ENCODE peak calls at places on chromosomes 11 and 22, in ten cellular contexts. One of them, this sample, is unnamed.

GRCh38 chr22:35785181-35785923 is 67.7 kb downstream of the APOL5 start:
- DNase-seq in WERI-Rb-1: no peak
- DNase-seq in transverse colon: no peak
- DNase-seq in HFF-Myc: no peak
- DNase-seq in heart right ventricle: no peak
- DNase-seq in astrocyte of the spinal cord: peak; percentile 30
- DNase-seq in type B pancreatic cell: no peak
- DNase-seq in GM13976: no peak
- DNase-seq in GM12865: no peak
- DNase-seq in IMR-90: no peak
- DNase-seq in this sample: no peak

GRCh38 chr22:27022256-27022655 is 364.9 kb downstream of the MIAT start:
- DNase-seq in transverse colon: no peak
- DNase-seq in type B pancreatic cell: no peak
- DNase-seq in astrocyte of the spinal cord: no peak
- DNase-seq in GM13976: no peak
- DNase-seq in IMR-90: no peak
- DNase-seq in HFF-Myc: no peak
- DNase-seq in GM12865: no peak
- DNase-seq in heart right ventricle: no peak
- DNase-seq in WERI-Rb-1: no peak
- DNase-seq in this sample: no peak

GRCh38 chr11:62324738-62325556 is 12.3 kb upstream of the ASRGL1 start:
- DNase-seq in heart right ventricle: no peak
- DNase-seq in GM12865: peak; percentile 67
- DNase-seq in astrocyte of the spinal cord: peak; percentile 9
- DNase-seq in type B pancreatic cell: no peak
- DNase-seq in HFF-Myc: peak; percentile 15
- DNase-seq in transverse colon: peak; percentile 20
- DNase-seq in IMR-90: peak; percentile 18
- DNase-seq in WERI-Rb-1: peak; percentile 69
- DNase-seq in GM13976: peak; percentile 74
- DNase-seq in this sample: no peak

GRCh38 chr11:19766206-19766605 is 53.6 kb downstream of the NAV2 start:
- DNase-seq in GM13976: no peak
- DNase-seq in GM12865: no peak
- DNase-seq in heart right ventricle: no peak
- DNase-seq in astrocyte of the spinal cord: peak; percentile 32
- DNase-seq in transverse colon: no peak
- DNase-seq in HFF-Myc: no peak
- DNase-seq in IMR-90: peak; percentile 41
- DNase-seq in type B pancreatic cell: no peak
- DNase-seq in WERI-Rb-1: no peak
- DNase-seq in this sample: no peak

GRCh38 chr11:27716850-27717249 is 16.6 kb upstream of the BDNF start:
- DNase-seq in GM12865: no peak
- DNase-seq in IMR-90: peak; percentile 71
- DNase-seq in HFF-Myc: no peak
- DNase-seq in heart right ventricle: no peak
- DNase-seq in transverse colon: no peak
- DNase-seq in GM13976: no peak
- DNase-seq in astrocyte of the spinal cord: peak; percentile 62
- DNase-seq in WERI-Rb-1: no peak
- DNase-seq in type B pancreatic cell: no peak
- DNase-seq in this sample: no peak

GRCh38 chr11:122235615-122236014 is 119.6 kb upstream of the BLID start:
- DNase-seq in type B pancreatic cell: no peak
- DNase-seq in HFF-Myc: peak; percentile 84
- DNase-seq in heart right ventricle: peak; percentile 17
- DNase-seq in GM13976: no peak
- DNase-seq in astrocyte of the spinal cord: peak; percentile 88
- DNase-seq in transverse colon: no peak
- DNase-seq in IMR-90: peak; percentile 96
- DNase-seq in WERI-Rb-1: no peak
- DNase-seq in GM12865: no peak
- DNase-seq in this sample: no peak

GRCh38 chr22:31295413-31295812 is 3.1 kb upstream of the PIK3IP1 start:
- DNase-seq in transverse colon: no peak
- DNase-seq in type B pancreatic cell: no peak
- DNase-seq in HFF-Myc: no peak
- DNase-seq in astrocyte of the spinal cord: no peak
- DNase-seq in IMR-90: no peak
- DNase-seq in WERI-Rb-1: no peak
- DNase-seq in GM12865: no peak
- DNase-seq in heart right ventricle: no peak
- DNase-seq in GM13976: no peak
- DNase-seq in this sample: no peak

GRCh38 chr11:30041171-30041570 is 24.3 kb upstream of the KCNA4 start:
- DNase-seq in heart right ventricle: no peak
- DNase-seq in WERI-Rb-1: no peak
- DNase-seq in HFF-Myc: no peak
- DNase-seq in type B pancreatic cell: no peak
- DNase-seq in transverse colon: no peak
- DNase-seq in GM12865: no peak
- DNase-seq in astrocyte of the spinal cord: no peak
- DNase-seq in IMR-90: no peak
- DNase-seq in GM13976: no peak
- DNase-seq in this sample: no peak

GRCh38 chr11:14672635-14673034 is 29.0 kb downstream of the PDE3B start:
- DNase-seq in transverse colon: no peak
- DNase-seq in IMR-90: peak; percentile 73
- DNase-seq in HFF-Myc: no peak
- DNase-seq in GM12865: no peak
- DNase-seq in WERI-Rb-1: no peak
- DNase-seq in GM13976: no peak
- DNase-seq in type B pancreatic cell: no peak
- DNase-seq in heart right ventricle: no peak
- DNase-seq in astrocyte of the spinal cord: peak; percentile 10
- DNase-seq in this sample: no peak

GRCh38 chr11:93493252-93493897 is 49.8 kb downstream of the SMCO4 start:
- DNase-seq in HFF-Myc: no peak
- DNase-seq in GM12865: no peak
- DNase-seq in transverse colon: no peak
- DNase-seq in astrocyte of the spinal cord: no peak
- DNase-seq in GM13976: no peak
- DNase-seq in type B pancreatic cell: no peak
- DNase-seq in WERI-Rb-1: no peak
- DNase-seq in IMR-90: no peak
- DNase-seq in heart right ventricle: no peak
- DNase-seq in this sample: no peak

GRCh38 chr11:2860636-2861035 is 24.9 kb downstream of the CDKN1C start:
- DNase-seq in transverse colon: peak; percentile 37
- DNase-seq in GM12865: peak; percentile 26
- DNase-seq in type B pancreatic cell: no peak
- DNase-seq in WERI-Rb-1: no peak
- DNase-seq in GM13976: no peak
- DNase-seq in heart right ventricle: no peak
- DNase-seq in HFF-Myc: no peak
- DNase-seq in IMR-90: peak; percentile 51
- DNase-seq in astrocyte of the spinal cord: peak; percentile 17
- DNase-seq in this sample: no peak

GRCh38 chr22:43014062-43014875 is 680 bp downstream of the PACSIN2 start:
- DNase-seq in GM12865: peak; percentile 58
- DNase-seq in astrocyte of the spinal cord: no peak
- DNase-seq in IMR-90: no peak
- DNase-seq in transverse colon: peak; percentile 59
- DNase-seq in type B pancreatic cell: no peak
- DNase-seq in WERI-Rb-1: peak; percentile 43
- DNase-seq in HFF-Myc: no peak
- DNase-seq in GM13976: peak; percentile 70
- DNase-seq in heart right ventricle: peak; percentile 31
- DNase-seq in this sample: no peak

GRCh38 chr11:1160231-1161101 is 2.7 kb downstream of the MUC5AC start:
- DNase-seq in heart right ventricle: no peak
- DNase-seq in IMR-90: no peak
- DNase-seq in type B pancreatic cell: no peak
- DNase-seq in GM12865: no peak
- DNase-seq in GM13976: peak; percentile 35
- DNase-seq in HFF-Myc: no peak
- DNase-seq in astrocyte of the spinal cord: no peak
- DNase-seq in transverse colon: peak; percentile 5
- DNase-seq in WERI-Rb-1: no peak
- DNase-seq in this sample: no peak

GRCh38 chr22:50250555-50251471 is at the start of gene HDAC10:
- DNase-seq in transverse colon: peak; percentile 91
- DNase-seq in heart right ventricle: peak; percentile 69
- DNase-seq in astrocyte of the spinal cord: peak; percentile 78
- DNase-seq in GM13976: peak; percentile 95
- DNase-seq in IMR-90: peak; percentile 74
- DNase-seq in type B pancreatic cell: no peak
- DNase-seq in GM12865: peak; percentile 92
- DNase-seq in WERI-Rb-1: peak; percentile 81
- DNase-seq in HFF-Myc: no peak
- DNase-seq in this sample: no peak

GRCh38 chr22:25488244-25489020 is 76.0 kb upstream of the GRK3 start:
- DNase-seq in IMR-90: peak; percentile 91
- DNase-seq in GM12865: no peak
- DNase-seq in transverse colon: peak; percentile 41
- DNase-seq in astrocyte of the spinal cord: peak; percentile 92
- DNase-seq in GM13976: no peak
- DNase-seq in heart right ventricle: peak; percentile 71
- DNase-seq in HFF-Myc: no peak
- DNase-seq in type B pancreatic cell: no peak
- DNase-seq in WERI-Rb-1: no peak
- DNase-seq in this sample: no peak

GRCh38 chr11:60657880-60658279 is 41.5 kb upstream of the MS4A8 start:
- DNase-seq in IMR-90: no peak
- DNase-seq in GM12865: peak; percentile 25
- DNase-seq in WERI-Rb-1: peak; percentile 21
- DNase-seq in GM13976: no peak
- DNase-seq in transverse colon: peak; percentile 24
- DNase-seq in astrocyte of the spinal cord: no peak
- DNase-seq in heart right ventricle: no peak
- DNase-seq in type B pancreatic cell: no peak
- DNase-seq in HFF-Myc: no peak
- DNase-seq in this sample: no peak
- TF ChIP-seq CTCF in IMR-90: no peak
- TF ChIP-seq CTCF in GM12865: no peak
- TF ChIP-seq CTCF in WERI-Rb-1: peak; percentile 32
- TF ChIP-seq CTCF in GM13976: no peak
- TF ChIP-seq CTCF in transverse colon: no peak
- TF ChIP-seq CTCF in astrocyte of the spinal cord: no peak
- TF ChIP-seq CTCF in heart right ventricle: no peak
- TF ChIP-seq CTCF in type B pancreatic cell: no peak
- TF ChIP-seq CTCF in HFF-Myc: no peak
- TF ChIP-seq CTCF in this sample: no peak

DNA sequence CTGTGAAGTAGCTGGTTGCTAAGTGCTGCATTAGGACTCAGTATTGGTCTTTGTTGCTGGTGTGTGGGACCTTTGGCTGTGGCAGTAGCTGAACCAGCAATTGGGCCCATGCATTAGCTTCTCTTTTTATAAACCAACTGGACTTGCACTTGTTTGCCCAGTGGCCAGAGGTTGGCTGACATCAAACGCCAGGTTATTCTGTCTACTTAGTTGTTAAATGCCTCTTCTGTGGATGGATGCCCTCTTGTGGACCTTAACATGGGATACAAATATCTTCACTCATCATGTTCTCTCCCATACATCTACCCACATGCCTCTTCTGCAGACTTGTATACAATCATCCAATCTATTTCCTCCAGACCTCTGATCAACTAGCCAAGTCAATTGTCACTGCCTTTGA is 26.4 kb upstream of the ARHGAP20 start:
- DNase-seq in GM13976: no peak
- DNase-seq in GM12865: no peak
- DNase-seq in WERI-Rb-1: no peak
- DNase-seq in HFF-Myc: no peak
- DNase-seq in heart right ventricle: no peak
- DNase-seq in IMR-90: no peak
- DNase-seq in type B pancreatic cell: no peak
- DNase-seq in transverse colon: no peak
- DNase-seq in astrocyte of the spinal cord: no peak
- DNase-seq in this sample: no peak
- TF ChIP-seq CTCF in GM13976: no peak
- TF ChIP-seq CTCF in GM12865: no peak
- TF ChIP-seq CTCF in WERI-Rb-1: no peak
- TF ChIP-seq CTCF in HFF-Myc: no peak
- TF ChIP-seq CTCF in heart right ventricle: no peak
- TF ChIP-seq CTCF in IMR-90: no peak
- TF ChIP-seq CTCF in type B pancreatic cell: no peak
- TF ChIP-seq CTCF in transverse colon: no peak
- TF ChIP-seq CTCF in astrocyte of the spinal cord: no peak
- TF ChIP-seq CTCF in this sample: no peak

DNA sequence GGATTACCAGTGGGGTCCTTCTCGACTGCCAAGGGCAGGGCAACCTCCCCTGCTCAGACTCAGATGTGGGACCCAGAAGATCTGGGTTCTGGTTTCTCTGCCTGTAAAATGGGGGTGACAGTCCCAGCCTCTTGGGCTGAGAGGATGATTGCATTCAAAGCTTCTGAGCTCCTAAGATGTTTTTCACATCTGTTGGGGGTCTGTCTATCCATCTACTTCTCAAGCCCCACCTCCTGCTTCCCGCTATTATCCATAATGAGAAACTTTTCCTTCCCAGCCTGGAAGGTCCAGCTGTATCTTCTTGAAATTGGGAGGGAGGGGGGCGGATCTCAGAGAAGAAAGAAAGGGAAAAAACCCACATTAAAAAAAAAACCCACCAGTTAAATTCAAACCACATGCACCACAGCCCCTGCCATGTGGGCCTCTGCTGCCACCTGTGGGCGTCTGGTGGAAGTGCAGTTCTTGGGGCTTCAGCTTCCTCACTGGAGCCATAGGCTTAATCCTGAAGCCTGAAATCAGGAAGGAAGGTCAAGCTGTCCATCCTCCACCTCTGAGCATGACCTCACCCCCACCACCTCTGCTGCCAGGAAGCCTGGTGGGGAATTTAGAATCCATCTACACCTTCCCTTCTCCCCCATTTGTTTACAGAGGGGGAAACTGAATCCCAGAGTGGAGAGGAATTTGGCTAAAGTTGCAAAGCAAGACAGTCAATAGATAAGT is 27.3 kb downstream of the ARHGEF17 start:
- DNase-seq in HFF-Myc: peak; percentile 81
- DNase-seq in GM13976: peak; percentile 84
- DNase-seq in IMR-90: peak; percentile 82
- DNase-seq in type B pancreatic cell: peak; percentile 93
- DNase-seq in GM12865: peak; percentile 78
- DNase-seq in astrocyte of the spinal cord: peak; percentile 84
- DNase-seq in heart right ventricle: peak; percentile 88
- DNase-seq in transverse colon: peak; percentile 87
- DNase-seq in WERI-Rb-1: peak; percentile 87
- DNase-seq in this sample: no peak
- TF ChIP-seq CTCF in HFF-Myc: peak; percentile 99
- TF ChIP-seq CTCF in GM13976: peak; percentile 94
- TF ChIP-seq CTCF in IMR-90: peak; percentile 99
- TF ChIP-seq CTCF in type B pancreatic cell: peak; percentile 97
- TF ChIP-seq CTCF in GM12865: peak; percentile 99
- TF ChIP-seq CTCF in astrocyte of the spinal cord: peak; percentile 99
- TF ChIP-seq CTCF in heart right ventricle: peak; percentile 96
- TF ChIP-seq CTCF in transverse colon: peak; percentile 100
- TF ChIP-seq CTCF in WERI-Rb-1: peak; percentile 92
- TF ChIP-seq CTCF in this sample: peak; percentile 91

DNA sequence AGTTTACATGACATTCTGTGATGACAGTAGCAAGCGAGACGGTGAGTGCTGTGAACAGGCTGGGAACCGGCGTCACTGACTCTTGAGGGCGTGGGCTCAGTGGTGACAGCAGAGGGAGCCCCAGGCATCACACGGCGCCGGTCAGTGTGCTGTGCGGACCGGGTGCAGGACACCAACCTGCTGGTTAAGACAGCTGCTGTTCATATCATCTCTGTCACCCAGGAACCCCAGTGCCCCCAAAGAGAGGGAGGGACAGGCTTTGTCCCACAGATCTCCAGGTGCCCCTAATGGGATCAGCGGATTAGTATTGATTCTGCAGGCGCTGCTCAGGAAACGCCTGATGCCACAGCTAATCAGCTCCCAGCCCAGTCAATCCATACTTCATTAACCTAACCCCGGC is 18.4 kb downstream of the B3GAT1 start:
- DNase-seq in astrocyte of the spinal cord: no peak
- DNase-seq in WERI-Rb-1: peak; percentile 93
- DNase-seq in heart right ventricle: no peak
- DNase-seq in type B pancreatic cell: no peak
- DNase-seq in HFF-Myc: no peak
- DNase-seq in GM13976: no peak
- DNase-seq in transverse colon: peak; percentile 33
- DNase-seq in IMR-90: no peak
- DNase-seq in GM12865: no peak
- DNase-seq in this sample: no peak
- TF ChIP-seq CTCF in astrocyte of the spinal cord: no peak
- TF ChIP-seq CTCF in WERI-Rb-1: peak; percentile 86
- TF ChIP-seq CTCF in heart right ventricle: peak; percentile 25
- TF ChIP-seq CTCF in type B pancreatic cell: peak; percentile 58
- TF ChIP-seq CTCF in HFF-Myc: no peak
- TF ChIP-seq CTCF in GM13976: no peak
- TF ChIP-seq CTCF in transverse colon: peak; percentile 38
- TF ChIP-seq CTCF in IMR-90: no peak
- TF ChIP-seq CTCF in GM12865: no peak
- TF ChIP-seq CTCF in this sample: peak; percentile 33